ENCODE peak calls at places on chromosomes 4 and X, in seven cellular contexts. V is MM.1S, T is PC-3, I is tibial artery, Y is PC-9, O is psoas muscle, N is fibroblast of lung. G is an unnamed sample.

GRCh38 chr4:97475621-97476020 is 667.7 kb downstream of the STPG2 start:
- DNase-seq in V (no peak), T (no peak), I (no peak), Y (no peak), O (no peak), N (no peak), G (no peak)

GRCh38 chr4:141180991-141181760 is 39.5 kb upstream of the ZNF330 start:
- DNase-seq in V (no peak), T (no peak), I (no peak), Y (no peak), O (no peak), N (peak; percentile 21), G (no peak)

GRCh38 chr4:114015444-114015899 is 36.0 kb upstream of the ARSJ start:
- DNase-seq in V (no peak), T (peak; percentile 97), I (no peak), Y (peak; percentile 29), O (no peak), N (peak; percentile 100), G (peak; percentile 95)

GRCh38 chr4:13647012-13647411 is 19.5 kb upstream of the BOD1L1 start:
- DNase-seq in V (no peak), T (no peak), I (no peak), Y (no peak), O (no peak), N (no peak), G (no peak)

GRCh38 chr4:156190606-156191005 is 236.9 kb upstream of the CTSO start:
- DNase-seq in V (no peak), T (peak; percentile 30), I (no peak), Y (no peak), O (no peak), N (peak; percentile 88), G (peak; percentile 44)

GRCh38 chrX:108157628-108158027 is 66.0 kb downstream of the ATG4A start:
- DNase-seq in V (peak; percentile 33), T (no peak), I (no peak), Y (no peak), O (no peak), N (no peak), G (no peak)

GRCh38 chrX:11791090-11791489 is 33.1 kb downstream of the MSL3 start:
- DNase-seq in V (no peak), T (peak; percentile 9), I (no peak), Y (no peak), O (no peak), N (no peak), G (no peak)

GRCh38 chrX:30870572-30870971 is 18.5 kb downstream of the TAB3 start:
- DNase-seq in V (no peak), T (no peak), I (no peak), Y (no peak), O (no peak), N (no peak), G (no peak)

GRCh38 chr4:153034681-153035080 is 98.6 kb downstream of the FHDC1 start:
- DNase-seq in V (no peak), T (no peak), I (no peak), Y (no peak), O (no peak), N (no peak), G (no peak)

GRCh38 chr4:80261989-80262600 is 4.4 kb upstream of the FGF5 start:
- DNase-seq in V (no peak), T (no peak), I (no peak), Y (no peak), O (no peak), N (no peak), G (no peak)

GRCh38 chr4:3710451-3711182 is 55.6 kb upstream of the ADRA2C start:
- DNase-seq in V (no peak), T (no peak), I (peak; percentile 77), Y (no peak), O (no peak), N (peak; percentile 14), G (no peak)

GRCh38 chr4:100803751-100804150 is 285.9 kb upstream of the EMCN start:
- DNase-seq in V (no peak), T (no peak), I (no peak), Y (no peak), O (no peak), N (no peak), G (no peak)

GRCh38 chr4:118911162-118911791 is 22.6 kb downstream of the SYNPO2 start:
- DNase-seq in V (no peak), T (no peak), I (no peak), Y (no peak), O (no peak), N (peak; percentile 63), G (no peak)
- H3K4me3 ChIP-seq in V (no peak overlapping the region), T (no peak overlapping the region), I (no peak overlapping the region), Y (no peak overlapping the region), O (no peak overlapping the region), N (no peak overlapping the region), G (no peak overlapping the region)

GRCh38 chr4:107519057-107519456 is 201.0 kb downstream of the PAPSS1 start:
- DNase-seq in V (peak; percentile 42), T (peak; percentile 43), I (no peak), Y (peak; percentile 5), O (no peak), N (peak; percentile 24), G (no peak)
- TF ChIP-seq CTCF in V (peak; percentile 61), T (peak; percentile 62), I (peak; percentile 8), Y (peak; percentile 28), O (peak; percentile 41), N (peak; percentile 29), G (peak; percentile 49)

GRCh38 chrX:2188840-2189239 is 311.9 kb downstream of the DHRSX start:
- DNase-seq in V (no peak), T (no peak), I (peak; percentile 9), Y (no peak), O (no peak), N (no peak), G (no peak)
- H3K9me3 ChIP-seq in V (no peaks in the 10 kb centered on the region), T (no peaks in the 10 kb centered on the region), I (peaks cover 13% of the 10 kb centered on the region), Y (no peaks in the 10 kb centered on the region), O (no peaks in the 10 kb centered on the region), N (no peaks in the 10 kb centered on the region), G (peaks cover 16% of the 10 kb centered on the region)

DNA sequence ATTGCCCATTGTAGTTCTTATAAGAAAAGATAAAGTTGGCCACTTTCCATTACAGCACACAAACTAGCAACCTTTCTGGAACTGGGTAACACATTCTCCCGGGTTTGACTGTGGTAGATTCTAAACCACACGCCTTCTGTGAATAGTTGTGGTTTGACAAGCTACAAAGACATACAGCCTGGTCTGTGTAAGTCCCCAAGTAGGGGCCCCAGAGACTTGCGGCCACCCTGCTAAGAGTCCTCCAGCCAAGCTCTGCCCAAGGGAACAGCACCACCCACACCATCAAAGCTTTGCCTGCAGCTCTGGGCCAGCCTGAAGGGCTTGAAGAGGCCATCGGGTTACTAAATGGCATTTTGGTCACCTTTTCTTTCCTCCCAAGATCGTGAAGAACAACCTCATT is 203.4 kb downstream of the MAML3 start:
- DNase-seq in V (peak; percentile 92), T (no peak), I (no peak), Y (no peak), O (no peak), N (peak; percentile 92), G (no peak)
- H3K4me3 ChIP-seq in V (no peak overlapping the region), T (no peak overlapping the region), I (no peak overlapping the region), Y (no peak overlapping the region), O (no peak overlapping the region), N (no peak overlapping the region), G (no peak overlapping the region)

GRCh38 chr4:59161249-59161648 is 2038.9 kb upstream of the ADGRL3 start:
- DNase-seq in V (no peak), T (peak; percentile 57), I (no peak), Y (no peak), O (no peak), N (no peak), G (no peak)
- TF ChIP-seq CTCF in V (peak; percentile 27), T (peak; percentile 59), I (no peak), Y (peak; percentile 39), O (no peak), N (no peak), G (no peak)

GRCh38 chr4:161704040-161704439 is 459.8 kb downstream of the FSTL5 start:
- DNase-seq in V (no peak), T (no peak), I (no peak), Y (no peak), O (no peak), N (no peak), G (no peak)

GRCh38 chr4:161702287-161702686 is 461.5 kb downstream of the FSTL5 start:
- DNase-seq in V (no peak), T (peak; percentile 16), I (no peak), Y (no peak), O (no peak), N (no peak), G (no peak)

DNA sequence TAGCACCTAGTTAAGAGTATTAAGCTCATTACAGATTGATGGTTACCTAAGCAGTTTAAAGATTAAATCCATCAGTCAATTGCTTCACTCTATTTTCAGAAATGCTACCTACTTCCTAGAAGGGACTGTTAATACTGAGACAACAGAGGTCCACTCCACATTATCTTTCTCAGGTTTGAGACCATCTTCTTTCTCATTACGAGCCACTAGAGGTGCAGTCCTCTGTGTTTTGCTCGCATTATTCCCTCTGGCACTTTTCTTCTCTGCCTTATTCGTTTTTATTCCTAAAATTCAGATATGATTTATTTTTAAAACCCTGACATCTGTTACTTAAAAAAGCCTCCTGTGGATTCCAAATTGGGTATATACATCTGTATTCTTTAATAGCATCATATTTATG is 459.1 kb downstream of the FSTL5 start:
- DNase-seq in V (no peak), T (no peak), I (no peak), Y (no peak), O (no peak), N (no peak), G (no peak)
- H3K9me3 ChIP-seq in V (no peaks in the 10 kb centered on the region), T (no peaks in the 10 kb centered on the region), I (no peaks in the 10 kb centered on the region), Y (no peaks in the 10 kb centered on the region), O (no peaks in the 10 kb centered on the region), N (no peaks in the 10 kb centered on the region), G (no peaks in the 10 kb centered on the region)